ENCODE peak calls at places on chromosome 22, in four cellular contexts. One of them, this sample, is unnamed.

GRCh38 chr22:32796865-32797573 is 4.5 kb upstream of the TIMP3 start:
- DNase-seq in brain microvascular endothelial cell: peak
- DNase-seq in A549: peak
- DNase-seq in Caco-2: peak
- DNase-seq in this sample: peak

GRCh38 chr22:41831383-41831782 is 1.5 kb upstream of the SREBF2 start:
- DNase-seq in brain microvascular endothelial cell: no peak
- DNase-seq in A549: no peak
- DNase-seq in Caco-2: no peak
- DNase-seq in this sample: no peak

GRCh38 chr22:33112606-33113005 is 54.4 kb upstream of the SYN3 start:
- DNase-seq in brain microvascular endothelial cell: no peak
- DNase-seq in A549: no peak
- DNase-seq in Caco-2: no peak
- DNase-seq in this sample: no peak

GRCh38 chr22:32532819-32533128 is 58.2 kb downstream of the FBXO7 start:
- DNase-seq in brain microvascular endothelial cell: no peak
- DNase-seq in A549: no peak
- DNase-seq in Caco-2: no peak
- DNase-seq in this sample: no peak

GRCh38 chr22:29499852-29500251 is 19.8 kb downstream of the NEFH start:
- DNase-seq in brain microvascular endothelial cell: no peak
- DNase-seq in A549: no peak
- DNase-seq in Caco-2: no peak
- DNase-seq in this sample: no peak

GRCh38 chr22:38418589-38418988 is 36.4 kb downstream of the KCNJ4 start:
- DNase-seq in brain microvascular endothelial cell: no peak
- DNase-seq in A549: no peak
- DNase-seq in Caco-2: peak
- DNase-seq in this sample: no peak

GRCh38 chr22:21569459-21570161 is 2.1 kb downstream of the UBE2L3 start:
- DNase-seq in brain microvascular endothelial cell: no peak
- DNase-seq in A549: no peak
- DNase-seq in Caco-2: no peak
- DNase-seq in this sample: no peak

GRCh38 chr22:45290410-45290936 is 5.7 kb downstream of the UPK3A start:
- DNase-seq in brain microvascular endothelial cell: peak
- DNase-seq in A549: peak
- DNase-seq in Caco-2: no peak
- DNase-seq in this sample: no peak

GRCh38 chr22:29208879-29209623 is 3.4 kb downstream of the EMID1 start:
- DNase-seq in brain microvascular endothelial cell: no peak
- DNase-seq in A549: no peak
- DNase-seq in Caco-2: no peak
- DNase-seq in this sample: no peak

GRCh38 chr22:29224121-29224858 is 18.6 kb downstream of the EMID1 start:
- DNase-seq in brain microvascular endothelial cell: no peak
- DNase-seq in A549: no peak
- DNase-seq in Caco-2: no peak
- DNase-seq in this sample: no peak

GRCh38 chr22:37148031-37148651 is 1.6 kb downstream of the IL2RB start:
- DNase-seq in brain microvascular endothelial cell: no peak
- DNase-seq in A549: no peak
- DNase-seq in Caco-2: no peak
- DNase-seq in this sample: no peak

GRCh38 chr22:35863432-35863831 is 145.8 kb downstream of the APOL5 start:
- DNase-seq in brain microvascular endothelial cell: no peak
- DNase-seq in A549: no peak
- DNase-seq in Caco-2: no peak
- DNase-seq in this sample: no peak

GRCh38 chr22:31085493-31085824 is 4.3 kb downstream of the SMTN start:
- DNase-seq in brain microvascular endothelial cell: no peak
- DNase-seq in A549: no peak
- DNase-seq in Caco-2: no peak
- DNase-seq in this sample: no peak

GRCh38 chr22:37409557-37409956 is 17.7 kb downstream of the ELFN2 start:
- DNase-seq in brain microvascular endothelial cell: no peak
- DNase-seq in A549: no peak
- DNase-seq in Caco-2: no peak
- DNase-seq in this sample: no peak

GRCh38 chr22:32204856-32205722 is at the start of gene RFPL2:
- DNase-seq in brain microvascular endothelial cell: peak
- DNase-seq in A549: peak
- DNase-seq in Caco-2: peak
- DNase-seq in this sample: no peak

GRCh38 chr22:22709719-22710445 is 65.5 kb downstream of the GGTLC2 start:
- DNase-seq in brain microvascular endothelial cell: no peak
- DNase-seq in A549: peak
- DNase-seq in Caco-2: no peak
- DNase-seq in this sample: no peak

GRCh38 chr22:44448271-44448780 is 49.7 kb downstream of the RTL6 start:
- DNase-seq in brain microvascular endothelial cell: peak
- DNase-seq in A549: peak
- DNase-seq in Caco-2: no peak
- DNase-seq in this sample: no peak

GRCh38 chr22:45818130-45819085 is 146.8 kb downstream of the ATXN10 start:
- DNase-seq in brain microvascular endothelial cell: no peak
- DNase-seq in A549: no peak
- DNase-seq in Caco-2: no peak
- DNase-seq in this sample: no peak

GRCh38 chr22:29693671-29694070 is 26.1 kb upstream of the CABP7 start:
- DNase-seq in brain microvascular endothelial cell: no peak
- DNase-seq in A549: no peak
- DNase-seq in Caco-2: no peak
- DNase-seq in this sample: no peak

GRCh38 chr22:44357962-44358553 is 45.3 kb upstream of the SHISAL1 start:
- DNase-seq in brain microvascular endothelial cell: no peak
- DNase-seq in A549: no peak
- DNase-seq in Caco-2: no peak
- DNase-seq in this sample: no peak

GRCh38 chr22:44712156-44712555 is 10.2 kb downstream of the PRR5 start:
- DNase-seq in brain microvascular endothelial cell: no peak
- DNase-seq in A549: no peak
- DNase-seq in Caco-2: no peak
- DNase-seq in this sample: no peak

GRCh38 chr22:37303821-37304274 is 21.5 kb downstream of the CYTH4 start:
- DNase-seq in brain microvascular endothelial cell: peak
- DNase-seq in A549: peak
- DNase-seq in Caco-2: no peak
- DNase-seq in this sample: no peak

GRCh38 chr22:31588970-31589675 is 72.9 kb downstream of the PISD start:
- DNase-seq in brain microvascular endothelial cell: no peak
- DNase-seq in A549: no peak
- DNase-seq in Caco-2: peak
- DNase-seq in this sample: no peak

GRCh38 chr22:35631597-35631996 is 14.5 kb upstream of the MB start:
- DNase-seq in brain microvascular endothelial cell: peak
- DNase-seq in A549: peak
- DNase-seq in Caco-2: peak
- DNase-seq in this sample: no peak

GRCh38 chr22:30208631-30209603 is 37.6 kb downstream of the LIF start:
- DNase-seq in brain microvascular endothelial cell: peak
- DNase-seq in A549: peak
- DNase-seq in Caco-2: peak
- DNase-seq in this sample: no peak

GRCh38 chr22:30308518-30309230 is 18.1 kb downstream of the TBC1D10A start:
- DNase-seq in brain microvascular endothelial cell: no peak
- DNase-seq in A549: no peak
- DNase-seq in Caco-2: no peak
- DNase-seq in this sample: peak

GRCh38 chr22:46281866-46282678 is 14.3 kb downstream of the TTC38 start:
- DNase-seq in brain microvascular endothelial cell: no peak
- DNase-seq in A549: no peak
- DNase-seq in Caco-2: no peak
- DNase-seq in this sample: no peak

GRCh38 chr22:17638182-17638431 is 450 bp upstream of the BCL2L13 start:
- DNase-seq in brain microvascular endothelial cell: no peak
- DNase-seq in A549: no peak
- DNase-seq in Caco-2: no peak
- DNase-seq in this sample: no peak

GRCh38 chr22:29202231-29203192 is 3.2 kb upstream of the EMID1 start:
- DNase-seq in brain microvascular endothelial cell: peak
- DNase-seq in A549: peak
- DNase-seq in Caco-2: peak
- DNase-seq in this sample: peak

GRCh38 chr22:29030618-29031235 is 30.9 kb downstream of the C22orf31 start:
- DNase-seq in brain microvascular endothelial cell: peak
- DNase-seq in A549: peak
- DNase-seq in Caco-2: no peak
- DNase-seq in this sample: no peak

GRCh38 chr22:34886812-34887211 is 179.1 kb upstream of the ISX start:
- DNase-seq in brain microvascular endothelial cell: no peak
- DNase-seq in A549: no peak
- DNase-seq in Caco-2: no peak
- DNase-seq in this sample: no peak

GRCh38 chr22:38162881-38163843 is 18.5 kb downstream of the PLA2G6 start:
- DNase-seq in brain microvascular endothelial cell: no peak
- DNase-seq in A549: no peak
- DNase-seq in Caco-2: no peak
- DNase-seq in this sample: no peak

GRCh38 chr22:38167988-38168407 is 13.6 kb downstream of the PLA2G6 start:
- DNase-seq in brain microvascular endothelial cell: no peak
- DNase-seq in A549: no peak
- DNase-seq in Caco-2: no peak
- DNase-seq in this sample: no peak

GRCh38 chr22:38607680-38608079 is 37.7 kb upstream of the DMC1 start:
- DNase-seq in brain microvascular endothelial cell: no peak
- DNase-seq in A549: no peak
- DNase-seq in Caco-2: no peak
- DNase-seq in this sample: no peak

GRCh38 chr22:37664249-37665101 is 6.0 kb downstream of the PDXP start:
- DNase-seq in brain microvascular endothelial cell: no peak
- DNase-seq in A549: no peak
- DNase-seq in Caco-2: no peak
- DNase-seq in this sample: no peak

GRCh38 chr22:32323513-32324164 is 34.0 kb upstream of the RFPL3 start:
- DNase-seq in brain microvascular endothelial cell: no peak
- DNase-seq in A549: no peak
- DNase-seq in Caco-2: no peak
- DNase-seq in this sample: no peak

GRCh38 chr22:38873469-38874411 is 1.7 kb upstream of the CBX6 start:
- DNase-seq in brain microvascular endothelial cell: no peak
- DNase-seq in A549: no peak
- DNase-seq in Caco-2: no peak
- DNase-seq in this sample: peak

GRCh38 chr22:46110215-46110614 is 40.1 kb upstream of the PPARA start:
- DNase-seq in brain microvascular endothelial cell: peak
- DNase-seq in A549: no peak
- DNase-seq in Caco-2: no peak
- DNase-seq in this sample: no peak

GRCh38 chr22:21568207-21569075 is 927 bp downstream of the UBE2L3 start:
- DNase-seq in brain microvascular endothelial cell: no peak
- DNase-seq in A549: peak
- DNase-seq in Caco-2: no peak
- DNase-seq in this sample: no peak

GRCh38 chr22:42901790-42902508 is 44.9 kb upstream of the ARFGAP3 start:
- DNase-seq in brain microvascular endothelial cell: no peak
- DNase-seq in A549: no peak
- DNase-seq in Caco-2: no peak
- DNase-seq in this sample: no peak
- TF ChIP-seq CTCF in brain microvascular endothelial cell: peak
- TF ChIP-seq CTCF in A549: no peak
- TF ChIP-seq CTCF in Caco-2: peak
- TF ChIP-seq CTCF in this sample: peak

GRCh38 chr22:50624347-50625130 is 3.4 kb downstream of the ARSA start:
- DNase-seq in brain microvascular endothelial cell: no peak
- DNase-seq in A549: no peak
- DNase-seq in Caco-2: no peak
- DNase-seq in this sample: no peak

GRCh38 chr22:50622723-50623327 is 5.1 kb downstream of the ARSA start:
- DNase-seq in brain microvascular endothelial cell: no peak
- DNase-seq in A549: no peak
- DNase-seq in Caco-2: peak
- DNase-seq in this sample: no peak

GRCh38 chr22:50620861-50621490 is 7.0 kb downstream of the ARSA start:
- DNase-seq in brain microvascular endothelial cell: no peak
- DNase-seq in A549: no peak
- DNase-seq in Caco-2: no peak
- DNase-seq in this sample: peak

GRCh38 chr22:50621948-50622722 is 5.8 kb downstream of the ARSA start:
- DNase-seq in brain microvascular endothelial cell: no peak
- DNase-seq in A549: no peak
- DNase-seq in Caco-2: no peak
- DNase-seq in this sample: no peak

DNA sequence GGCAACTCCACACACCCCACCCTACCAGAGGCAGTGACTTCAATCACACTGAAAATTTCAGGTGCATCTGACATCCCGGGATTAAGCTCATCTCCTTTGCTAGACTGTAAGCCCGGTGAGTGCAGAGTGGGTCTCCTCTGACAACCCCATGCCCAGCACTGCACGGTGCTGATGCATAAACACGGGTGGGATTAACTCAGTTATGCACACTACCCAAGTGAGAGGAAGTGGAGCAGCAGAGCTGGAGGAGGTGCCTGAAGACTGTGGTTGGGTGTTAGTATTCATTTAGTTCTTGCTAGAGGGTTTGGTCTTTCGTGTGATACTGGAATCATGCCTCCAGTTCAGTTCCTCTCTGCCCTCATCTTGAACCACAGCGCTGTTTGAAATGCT is 6.5 kb downstream of the ARSA start:
- DNase-seq in brain microvascular endothelial cell: no peak
- DNase-seq in A549: no peak
- DNase-seq in Caco-2: no peak
- DNase-seq in this sample: peak
- H3K4me3 ChIP-seq in brain microvascular endothelial cell: no peak
- H3K4me3 ChIP-seq in A549: peak
- H3K4me3 ChIP-seq in Caco-2: no peak
- H3K4me3 ChIP-seq in this sample: peak

GRCh38 chr22:19783531-19784395 is 23.2 kb downstream of the TBX1 start:
- DNase-seq in brain microvascular endothelial cell: no peak
- DNase-seq in A549: no peak
- DNase-seq in Caco-2: no peak
- DNase-seq in this sample: no peak
- TF ChIP-seq CTCF in brain microvascular endothelial cell: no peak
- TF ChIP-seq CTCF in A549: no peak
- TF ChIP-seq CTCF in Caco-2: no peak
- TF ChIP-seq CTCF in this sample: no peak

GRCh38 chr22:23836692-23837495 is 1.9 kb downstream of the DERL3 start:
- DNase-seq in brain microvascular endothelial cell: no peak
- DNase-seq in A549: no peak
- DNase-seq in Caco-2: no peak
- DNase-seq in this sample: no peak
- H3K4me3 ChIP-seq in brain microvascular endothelial cell: no peak
- H3K4me3 ChIP-seq in A549: no peak
- H3K4me3 ChIP-seq in Caco-2: no peak
- H3K4me3 ChIP-seq in this sample: peak

GRCh38 chr22:49756201-49756600 is 71.5 kb downstream of the BRD1 start:
- DNase-seq in brain microvascular endothelial cell: no peak
- DNase-seq in A549: no peak
- DNase-seq in Caco-2: peak
- DNase-seq in this sample: no peak
- TF ChIP-seq CTCF in brain microvascular endothelial cell: no peak
- TF ChIP-seq CTCF in A549: no peak
- TF ChIP-seq CTCF in Caco-2: no peak
- TF ChIP-seq CTCF in this sample: no peak